ENCODE peak calls at places on chromosomes 1 and 21, in four cellular contexts. H is GM12878, W is K562, Y is HepG2. U is an unnamed sample.
A peak's percentile ranks its signal among the peaks of the same experiment; 100 is the strongest.

GRCh38 chr1:82464362-82464931 is 663.7 kb downstream of the ADGRL2 start:
- DNase-seq in Y (no peak), W (no peak), H (no peak), U (peak; percentile 11)

GRCh38 chr1:3729594-3730555 is 22.4 kb upstream of the CCDC27 start:
- DNase-seq in Y (no peak), H (no peak), W (no peak), U (no peak)

GRCh38 chr21:15243356-15243755 is 178.6 kb upstream of the NRIP1 start:
- DNase-seq in W (no peak), H (no peak), Y (no peak), U (no peak)

GRCh38 chr1:193189442-193190095 is 3.2 kb upstream of the B3GALT2 start:
- DNase-seq in W (no peak), H (no peak), Y (no peak), U (no peak)

GRCh38 chr1:233277637-233278413 is 17.7 kb downstream of the PCNX2 start:
- DNase-seq in H (no peak), W (no peak), Y (no peak), U (no peak)

GRCh38 chr1:28199328-28200233 is 23.1 kb upstream of the PTAFR start:
- DNase-seq in W (no peak), H (peak; percentile 99), Y (no peak), U (no peak)

GRCh38 chr21:37435120-37435519 is 68.5 kb downstream of the DYRK1A start:
- DNase-seq in Y (no peak), H (no peak), W (peak; percentile 43), U (peak; percentile 92)

GRCh38 chr1:98897046-98897445 is 107.6 kb downstream of the PLPPR5 start:
- DNase-seq in Y (no peak), W (no peak), H (no peak), U (no peak)

GRCh38 chr21:45105906-45106485 is 31.6 kb downstream of the ADARB1 start:
- DNase-seq in W (no peak), H (no peak), Y (no peak), U (peak; percentile 42)

GRCh38 chr1:205610036-205610435 is 21.8 kb downstream of the ELK4 start:
- DNase-seq in H (no peak), Y (no peak), W (no peak), U (no peak)

GRCh38 chr1:169484683-169485426 is 889 bp downstream of the SLC19A2 start:
- DNase-seq in W (peak; percentile 27), Y (peak; percentile 85), H (no peak), U (peak; percentile 43)

GRCh38 chr1:191695865-191696264 is 462.4 kb upstream of the RGS18 start:
- DNase-seq in W (no peak), Y (no peak), H (peak; percentile 8), U (no peak)

GRCh38 chr1:2347409-2347785 is 44.0 kb downstream of the MORN1 start:
- DNase-seq in H (no peak), W (no peak), Y (no peak), U (no peak)

GRCh38 chr1:181044449-181044966 is 10.7 kb downstream of the MR1 start:
- DNase-seq in Y (peak; percentile 82), W (no peak), H (peak; percentile 60), U (no peak)

GRCh38 chr1:31855038-31855845 is 39.4 kb upstream of the SPOCD1 start:
- DNase-seq in W (no peak), Y (peak; percentile 45), H (no peak), U (no peak)

GRCh38 chr1:17923684-17924083 is 168.6 kb downstream of the ACTL8 start:
- DNase-seq in Y (no peak), H (no peak), W (no peak), U (no peak)

GRCh38 chr1:27350673-27351540 is 9.1 kb downstream of the SYTL1 start:
- DNase-seq in Y (peak; percentile 66), H (no peak), W (peak; percentile 95), U (no peak)

GRCh38 chr1:150144606-150145005 is 5.1 kb upstream of the PLEKHO1 start:
- DNase-seq in W (no peak), H (no peak), Y (no peak), U (no peak)

GRCh38 chr21:29194847-29195246 is 64.4 kb downstream of the MAP3K7CL start:
- DNase-seq in Y (peak; percentile 25), H (no peak), W (no peak), U (no peak)
- TF ChIP-seq SP1 in Y (no peak), H (no peak), W (no peak), U (no peak)

GRCh38 chr1:10207810-10208209 is 2.6 kb upstream of the KIF1B start:
- DNase-seq in H (no peak), Y (no peak), W (no peak), U (no peak)
- TF ChIP-seq BHLHE40 in H (no peak), Y (no peak), W (no peak), U (no peak)

DNA sequence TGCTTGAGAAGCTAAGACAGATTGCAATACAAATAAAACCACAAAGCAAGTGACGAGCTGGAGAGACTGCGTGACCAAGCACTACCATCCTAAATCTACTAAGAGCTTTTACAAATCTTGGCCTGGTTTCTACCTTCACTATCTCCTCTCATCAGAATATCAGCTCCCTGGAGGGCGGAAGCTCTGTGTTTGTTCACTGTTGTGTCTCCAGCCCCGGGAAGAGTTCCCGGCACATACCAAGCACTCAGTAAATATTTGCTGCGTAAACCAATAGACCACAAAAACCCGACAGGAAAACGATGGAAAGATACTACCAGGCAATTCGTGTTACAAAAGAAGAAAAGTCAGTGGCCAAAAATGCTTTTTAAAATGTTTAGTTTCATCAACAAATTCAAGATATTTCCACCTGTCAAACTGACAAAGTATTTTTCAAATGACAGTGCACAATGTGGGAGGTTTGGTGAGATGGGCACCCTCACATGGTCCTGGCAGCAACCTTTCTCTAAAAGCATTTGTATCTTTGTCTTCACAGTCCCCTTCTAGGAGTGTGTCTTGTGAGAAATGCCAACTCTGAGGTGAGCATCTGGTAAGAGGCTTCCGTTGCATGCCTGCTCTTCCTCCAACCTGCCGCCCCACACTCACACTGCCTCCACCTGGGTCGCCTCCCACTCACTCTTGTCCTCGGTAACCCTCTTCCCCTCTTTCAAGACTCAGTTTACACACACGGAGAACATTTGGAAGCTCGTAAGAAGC is 34.7 kb downstream of the SLC1A7 start:
- DNase-seq in Y (peak; percentile 90), W (no peak), H (no peak), U (no peak)
- TF ChIP-seq SP1 in Y (no peak), W (no peak), H (no peak), U (no peak)

GRCh38 chr1:7299329-7299799 is 471.7 kb upstream of the VAMP3 start:
- DNase-seq in H (no peak), Y (no peak), W (no peak), U (peak; percentile 53)
- TF ChIP-seq BHLHE40 in H (no peak), Y (no peak), W (no peak), U (no peak)

GRCh38 chr1:241675983-241676382 is 23.9 kb downstream of the WDR64 start:
- DNase-seq in H (no peak), W (no peak), Y (no peak), U (no peak)
- TF ChIP-seq SP1 in H (no peak), W (no peak), Y (no peak), U (no peak)

GRCh38 chr1:210441028-210441427 is 112.3 kb downstream of the HHAT start:
- DNase-seq in H (no peak), Y (no peak), W (no peak), U (no peak)
- TF ChIP-seq BHLHE40 in H (no peak), Y (no peak), W (no peak), U (no peak)

GRCh38 chr21:31103163-31103562 is 64.9 kb upstream of the KRTAP19-8 start:
- DNase-seq in Y (no peak), H (no peak), W (no peak), U (no peak)

GRCh38 chr21:31103571-31104265 is 65.4 kb upstream of the KRTAP19-8 start:
- DNase-seq in W (no peak), H (no peak), Y (no peak), U (no peak)

GRCh38 chr21:31099122-31099521 is 60.8 kb upstream of the KRTAP19-8 start:
- DNase-seq in W (no peak), Y (no peak), H (no peak), U (no peak)

GRCh38 chr21:31092867-31093266 is 54.6 kb upstream of the KRTAP19-8 start:
- DNase-seq in H (no peak), Y (no peak), W (no peak), U (no peak)

GRCh38 chr21:31098576-31099005 is 60.3 kb upstream of the KRTAP19-8 start:
- DNase-seq in Y (peak; percentile 18), H (no peak), W (peak; percentile 60), U (peak; percentile 86)
- TF ChIP-seq SP1 in Y (no peak), H (no peak), W (no peak), U (no peak)

GRCh38 chr1:186234976-186235686 is 139.9 kb downstream of the TPR start:
- DNase-seq in H (no peak), W (no peak), Y (no peak), U (no peak)

GRCh38 chr1:186240436-186240835 is 134.6 kb downstream of the TPR start:
- DNase-seq in W (no peak), Y (no peak), H (no peak), U (no peak)

GRCh38 chr1:186239211-186239610 is 135.8 kb downstream of the TPR start:
- DNase-seq in H (no peak), W (no peak), Y (no peak), U (no peak)

GRCh38 chr1:186235696-186236095 is 139.4 kb downstream of the TPR start:
- DNase-seq in W (no peak), Y (no peak), H (no peak), U (no peak)

DNA sequence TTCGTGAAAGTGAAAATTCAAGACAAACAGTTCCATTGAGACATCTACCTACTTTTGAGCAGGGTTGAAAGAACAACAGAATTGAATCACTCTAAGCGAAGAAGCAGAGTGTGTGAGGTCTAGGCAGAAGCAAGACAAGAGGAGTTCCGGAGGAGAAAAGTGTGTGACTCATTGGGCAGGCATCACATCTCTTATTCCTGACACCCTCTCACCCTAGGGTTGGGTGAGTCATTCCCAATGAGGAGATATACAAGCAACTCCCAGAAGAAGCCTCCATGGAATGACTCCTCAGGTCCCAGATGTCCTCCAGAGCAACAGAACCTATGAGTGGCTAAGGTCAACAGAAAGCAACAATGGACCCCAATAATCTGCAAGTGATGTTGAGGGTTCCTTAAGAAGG is 138.1 kb downstream of the TPR start:
- DNase-seq in Y (no peak), H (no peak), W (no peak), U (no peak)
- TF ChIP-seq BHLHE40 in Y (no peak), H (no peak), W (no peak), U (no peak)

GRCh38 chr1:110308247-110308646 is 30.9 kb upstream of the RBM15 start:
- DNase-seq in H (no peak), W (no peak), Y (no peak), U (no peak)

GRCh38 chr1:110307239-110307974 is 31.8 kb upstream of the RBM15 start:
- DNase-seq in Y (no peak), H (no peak), W (no peak), U (no peak)

GRCh38 chr1:110309139-110309538 is 30.0 kb upstream of the RBM15 start:
- DNase-seq in Y (no peak), W (no peak), H (no peak), U (no peak)

GRCh38 chr1:110310300-110310699 is 28.9 kb upstream of the RBM15 start:
- DNase-seq in H (no peak), Y (no peak), W (no peak), U (no peak)

GRCh38 chr1:110309768-110310167 is 29.4 kb upstream of the RBM15 start:
- DNase-seq in W (no peak), Y (no peak), H (no peak), U (no peak)
- TF ChIP-seq SP1 in W (no peak), Y (no peak), H (no peak), U (no peak)

U was measured in HEK293T.